ENCODE peak calls at places on chromosomes 11 and 22, in six cellular contexts. H, K, O, V, Z and B are unnamed samples.
A peak's percentile ranks its signal among the peaks of the same experiment; 100 is the strongest.

GRCh38 chr22:24894998-24895397 is 51.5 kb downstream of the LHFPL7 start:
- DNase-seq in H (peak; percentile 11), Z (no peak), K (peak; percentile 88), V (peak; percentile 62), O (no peak), B (no peak)

GRCh38 chr11:95536049-95536448 is 253.5 kb downstream of the FAM76B start:
- DNase-seq in O (no peak), K (no peak), Z (no peak), H (no peak), V (no peak), B (no peak)

GRCh38 chr11:63919267-63920125 is 2.5 kb upstream of the RCOR2 start:
- DNase-seq in V (no peak), H (no peak), K (peak; percentile 80), O (no peak), Z (no peak), B (peak; percentile 37)

GRCh38 chr11:12245091-12245490 is 132.3 kb upstream of the PARVA start:
- DNase-seq in H (no peak), Z (no peak), V (no peak), O (no peak), K (no peak), B (no peak)

GRCh38 chr22:39656495-39657490 is 86.2 kb downstream of the CACNA1I start:
- DNase-seq in H (peak; percentile 51), V (no peak), K (no peak), O (no peak), Z (no peak), B (no peak)

GRCh38 chr22:46593211-46593676 is 26.9 kb upstream of the GRAMD4 start:
- DNase-seq in V (no peak), K (no peak), Z (peak; percentile 12), H (no peak), O (peak; percentile 73), B (peak; percentile 70)

GRCh38 chr11:68997124-68997994 is 15.7 kb downstream of the MRGPRF start:
- DNase-seq in Z (no peak), H (no peak), V (no peak), K (peak; percentile 16), O (no peak), B (no peak)

GRCh38 chr11:45810431-45811108 is 5.6 kb downstream of the SLC35C1 start:
- DNase-seq in K (no peak), O (no peak), H (no peak), V (no peak), Z (no peak), B (no peak)

GRCh38 chr22:46833228-46833627 is 70.8 kb downstream of the TBC1D22A start:
- DNase-seq in V (no peak), Z (no peak), K (no peak), O (no peak), H (peak; percentile 36), B (no peak)

GRCh38 chr11:126111458-126112116 is 48.9 kb upstream of the CDON start:
- DNase-seq in V (no peak), Z (no peak), K (no peak), H (no peak), O (no peak), B (no peak)

GRCh38 chr22:39021552-39022250 is 774 bp downstream of the APOBEC3D start:
- DNase-seq in O (no peak), Z (no peak), V (no peak), H (no peak), K (no peak), B (no peak)

GRCh38 chr11:20363149-20363499 is 390 bp upstream of the HTATIP2 start:
- DNase-seq in Z (no peak), K (no peak), V (no peak), H (no peak), O (no peak), B (peak; percentile 34)

GRCh38 chr11:79466411-79466810 is 25.6 kb upstream of the TENM4 start:
- DNase-seq in K (no peak), H (peak; percentile 8), O (no peak), Z (no peak), V (peak; percentile 67), B (no peak)

GRCh38 chr22:16824718-16825687 is at the start of gene XKR3:
- DNase-seq in K (no peak), V (peak; percentile 66), Z (peak; percentile 1), O (no peak), H (no peak), B (no peak)

GRCh38 chr11:33801821-33802413 is 27.6 kb upstream of the FBXO3 start:
- DNase-seq in O (no peak), Z (no peak), V (no peak), H (peak; percentile 43), K (no peak), B (no peak)